ENCODE peak calls at places on chromosomes 1 and 21, in seven cellular contexts. J is IMR-90, V is ovary, H is suprapubic skin, P is heart left ventricle, L is lower leg skin, K is Peyer's patch. R is an unnamed sample.

GRCh38 chr1:40936878-40937484 is 42.5 kb upstream of the CTPS1 start:
- DNase-seq in J (peak; percentile 86), V (no peak), H (no peak), P (no peak), L (no peak), K (no peak), R (no peak)

GRCh38 chr1:161307230-161307768 is 2.5 kb downstream of the MPZ start:
- DNase-seq in J (peak; percentile 50), V (no peak), H (no peak), P (peak; percentile 27), L (no peak), K (no peak), R (no peak)

GRCh38 chr21:44805859-44806258 is 4.2 kb upstream of the UBE2G2 start:
- DNase-seq in J (no peak), V (no peak), H (no peak), P (no peak), L (no peak), K (no peak), R (no peak)

GRCh38 chr1:200038987-200039848 is 11.7 kb downstream of the NR5A2 start:
- DNase-seq in J (no peak), V (no peak), H (no peak), P (peak; percentile 34), L (no peak), K (no peak), R (peak; percentile 37)

GRCh38 chr1:159302036-159302435 is at the start of gene FCER1A:
- DNase-seq in J (no peak), V (no peak), H (no peak), P (no peak), L (no peak), K (no peak), R (no peak)

GRCh38 chr1:223176437-223176836 is 33.4 kb upstream of the TLR5 start:
- DNase-seq in J (no peak), V (no peak), H (no peak), P (no peak), L (peak; percentile 17), K (no peak), R (no peak)

GRCh38 chr21:16117851-16118592 is 388.2 kb downstream of the USP25 start:
- DNase-seq in J (peak; percentile 88), V (no peak), H (no peak), P (no peak), L (no peak), K (no peak), R (no peak)

GRCh38 chr1:12053752-12054548 is 9.2 kb upstream of the TNFRSF8 start:
- DNase-seq in J (peak; percentile 25), V (no peak), H (no peak), P (no peak), L (no peak), K (no peak), R (no peak)

GRCh38 chr1:6198646-6199297 is 623 bp downstream of the RPL22 start:
- DNase-seq in J (no peak), V (no peak), H (no peak), P (no peak), L (no peak), K (no peak), R (no peak)

GRCh38 chr1:226487921-226488320 is 60.6 kb upstream of the STUM start:
- DNase-seq in J (no peak), V (no peak), H (no peak), P (no peak), L (no peak), K (no peak), R (no peak)

GRCh38 chr21:45870851-45871615 is 110.5 kb upstream of the COL6A1 start:
- DNase-seq in J (no peak), V (no peak), H (no peak), P (no peak), L (peak; percentile 62), K (no peak), R (no peak)

GRCh38 chr1:225844236-225845061 is 34.5 kb downstream of the EPHX1 start:
- DNase-seq in J (no peak), V (no peak), H (no peak), P (no peak), L (no peak), K (no peak), R (peak; percentile 34)

GRCh38 chr1:223405507-223405906 is 12.3 kb downstream of the CCDC185 start:
- DNase-seq in J (no peak), V (no peak), H (no peak), P (no peak), L (no peak), K (no peak), R (no peak)

GRCh38 chr1:201750934-201751333 is 78.0 kb upstream of the IPO9 start:
- DNase-seq in J (peak; percentile 84), V (no peak), H (no peak), P (no peak), L (no peak), K (no peak), R (no peak)

GRCh38 chr1:222387020-222387816 is 160.7 kb downstream of the HHIPL2 start:
- DNase-seq in J (no peak), V (no peak), H (no peak), P (no peak), L (no peak), K (no peak), R (no peak)

GRCh38 chr1:109112652-109113285 is 1.1 kb upstream of the ELAPOR1 start:
- DNase-seq in J (peak; percentile 85), V (peak; percentile 94), H (peak; percentile 97), P (peak; percentile 90), L (peak; percentile 98), K (peak; percentile 85), R (peak; percentile 94)

GRCh38 chr1:221458430-221459156 is 283.3 kb downstream of the DUSP10 start:
- DNase-seq in J (peak; percentile 81), V (no peak), H (no peak), P (no peak), L (no peak), K (no peak), R (no peak)

GRCh38 chr1:164588388-164589341 is 29.7 kb downstream of the PBX1 start:
- DNase-seq in J (peak; percentile 77), V (peak; percentile 95), H (no peak), P (peak; percentile 77), L (peak; percentile 91), K (no peak), R (peak; percentile 85)

GRCh38 chr1:66436378-66437135 is 97.4 kb upstream of the SGIP1 start:
- DNase-seq in J (peak; percentile 80), V (no peak), H (no peak), P (no peak), L (no peak), K (peak; percentile 43), R (no peak)

DNA sequence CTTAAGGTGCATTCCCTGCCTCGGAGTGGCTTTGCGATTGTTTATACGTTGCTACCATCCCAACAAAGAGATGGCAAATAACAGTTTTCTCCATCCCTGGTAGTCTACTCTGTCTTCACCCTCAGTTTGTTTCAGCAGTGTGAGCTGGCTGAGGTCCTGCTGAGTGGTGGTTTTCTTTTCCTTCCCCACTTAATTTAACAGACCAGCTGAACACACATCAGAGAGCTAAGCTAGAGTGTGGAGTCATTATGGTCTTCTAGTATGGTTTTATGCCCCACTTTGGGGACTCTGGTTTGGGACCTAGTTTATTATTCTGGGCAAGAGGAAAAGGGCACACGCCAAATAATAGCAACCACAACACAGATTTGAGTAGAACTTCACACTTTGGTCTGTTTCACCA is 2.2 kb downstream of the PIGV start:
- DNase-seq in J (no peak), V (no peak), H (no peak), P (no peak), L (no peak), K (no peak), R (no peak)
- TF ChIP-seq POLR2A in J (no peak), V (no peak), H (no peak), P (no peak), L (no peak), K (no peak), R (no peak)

GRCh38 chr1:149934326-149934725 is 2.4 kb downstream of the MTMR11 start:
- DNase-seq in J (no peak), V (no peak), H (no peak), P (no peak), L (peak; percentile 43), K (no peak), R (no peak)

GRCh38 chr1:149931212-149931805 is 3.7 kb upstream of the SF3B4 start:
- DNase-seq in J (peak; percentile 16), V (no peak), H (no peak), P (no peak), L (peak; percentile 73), K (no peak), R (no peak)

GRCh38 chr1:149936076-149936991 is at the start of gene MTMR11:
- DNase-seq in J (peak; percentile 34), V (no peak), H (no peak), P (peak; percentile 47), L (no peak), K (no peak), R (peak; percentile 37)

GRCh38 chr1:149932474-149932873 is 4.2 kb downstream of the MTMR11 start:
- DNase-seq in J (no peak), V (no peak), H (no peak), P (no peak), L (peak; percentile 59), K (no peak), R (no peak)

GRCh38 chr1:149933208-149933607 is 3.5 kb downstream of the MTMR11 start:
- DNase-seq in J (no peak), V (no peak), H (no peak), P (no peak), L (peak; percentile 40), K (no peak), R (no peak)
- H3K4me3 ChIP-seq in J (no peak overlapping the region), V (no peak overlapping the region), H (no peak overlapping the region), P (no peak overlapping the region), L (no peak overlapping the region), K (no peak overlapping the region), R (no peak overlapping the region)

GRCh38 chr1:230146709-230147108 is 79.7 kb downstream of the GALNT2 start:
- DNase-seq in J (no peak), V (no peak), H (no peak), P (no peak), L (no peak), K (no peak), R (no peak)
- TF ChIP-seq POLR2A in J (no peak), V (no peak), H (no peak), P (no peak), L (no peak), K (no peak), R (no peak)

GRCh38 chr21:18151046-18151445 is 93.6 kb upstream of the CHODL start:
- DNase-seq in J (no peak), V (no peak), H (no peak), P (no peak), L (no peak), K (no peak), R (no peak)

GRCh38 chr21:18153063-18153462 is 91.6 kb upstream of the CHODL start:
- DNase-seq in J (no peak), V (no peak), H (no peak), P (peak; percentile 10), L (no peak), K (no peak), R (no peak)

DNA sequence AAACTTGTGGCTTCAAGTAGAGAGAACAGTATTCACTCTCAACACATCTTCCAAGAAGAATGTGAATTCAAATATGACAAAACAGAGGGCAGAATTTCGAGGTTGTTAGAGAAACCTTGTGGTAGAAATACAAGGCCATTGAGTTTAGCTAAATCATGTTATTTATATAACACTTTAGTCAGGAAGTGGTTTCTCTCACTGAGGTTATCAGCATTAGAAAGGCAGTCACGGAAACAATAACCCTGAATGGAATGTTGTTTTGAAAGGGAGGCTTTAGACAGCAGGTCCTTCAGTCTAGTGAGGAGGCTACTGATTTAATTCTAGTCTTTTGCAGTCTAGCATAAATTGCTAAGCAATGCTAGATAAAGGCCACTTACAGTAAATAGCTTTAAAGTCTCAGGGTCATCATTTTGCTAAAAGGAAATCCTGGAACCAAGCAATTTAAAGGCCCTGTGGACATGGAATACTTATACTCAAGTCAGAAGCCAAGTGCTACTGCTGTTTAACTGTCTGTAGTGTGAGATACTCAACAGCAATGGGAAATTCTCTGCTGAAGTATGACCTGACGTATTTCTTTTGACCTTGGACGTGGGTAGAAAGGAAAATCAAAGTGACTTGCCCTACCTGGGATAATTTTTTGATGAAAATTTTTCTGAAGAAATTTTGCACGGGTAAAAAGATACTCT is 89.0 kb upstream of the CHODL start:
- DNase-seq in J (no peak), V (no peak), H (no peak), P (no peak), L (no peak), K (no peak), R (no peak)
- H3K4me3 ChIP-seq in J (no peak overlapping the region), V (no peak overlapping the region), H (no peak overlapping the region), P (no peak overlapping the region), L (no peak overlapping the region), K (no peak overlapping the region), R (no peak overlapping the region)

R was measured in thyroid gland.